ENCODE peak calls at places on chromosomes 5 and 9, in eight cellular contexts. One of them, this sample, is unnamed.

GRCh38 chr5:57032151-57032551 is 80.2 kb upstream of the MIER3 start:
- DNase-seq in mesothelial cell of epicardium: no peak
- DNase-seq in cardiac fibroblast: no peak
- DNase-seq in H9: no peak
- DNase-seq in osteocyte: peak
- DNase-seq in fibroblast of the aortic adventitia: no peak
- DNase-seq in neural crest cell: no peak
- DNase-seq in OCI-LY7: peak
- DNase-seq in this sample: no peak

GRCh38 chr9:114154597-114155102 is 687 bp upstream of the COL27A1 start:
- DNase-seq in mesothelial cell of epicardium: peak
- DNase-seq in cardiac fibroblast: no peak
- DNase-seq in H9: no peak
- DNase-seq in osteocyte: no peak
- DNase-seq in fibroblast of the aortic adventitia: no peak
- DNase-seq in neural crest cell: no peak
- DNase-seq in OCI-LY7: no peak
- DNase-seq in this sample: no peak

GRCh38 chr5:76422175-76422574 is 19.1 kb downstream of the IQGAP2 start:
- DNase-seq in mesothelial cell of epicardium: no peak
- DNase-seq in cardiac fibroblast: no peak
- DNase-seq in H9: no peak
- DNase-seq in osteocyte: no peak
- DNase-seq in fibroblast of the aortic adventitia: no peak
- DNase-seq in neural crest cell: no peak
- DNase-seq in OCI-LY7: no peak
- DNase-seq in this sample: no peak

GRCh38 chr9:123725389-123725788 is 204.5 kb downstream of the DENND1A start:
- DNase-seq in mesothelial cell of epicardium: no peak
- DNase-seq in cardiac fibroblast: peak
- DNase-seq in H9: peak
- DNase-seq in osteocyte: no peak
- DNase-seq in fibroblast of the aortic adventitia: peak
- DNase-seq in neural crest cell: peak
- DNase-seq in OCI-LY7: no peak
- DNase-seq in this sample: no peak

GRCh38 chr9:96491079-96491879 is 41.3 kb downstream of the HABP4 start:
- DNase-seq in mesothelial cell of epicardium: no peak
- DNase-seq in cardiac fibroblast: no peak
- DNase-seq in H9: no peak
- DNase-seq in osteocyte: no peak
- DNase-seq in fibroblast of the aortic adventitia: peak
- DNase-seq in neural crest cell: no peak
- DNase-seq in OCI-LY7: no peak
- DNase-seq in this sample: no peak

GRCh38 chr9:112127281-112127680 is 47.8 kb downstream of the SUSD1 start:
- DNase-seq in mesothelial cell of epicardium: no peak
- DNase-seq in cardiac fibroblast: no peak
- DNase-seq in H9: no peak
- DNase-seq in osteocyte: no peak
- DNase-seq in fibroblast of the aortic adventitia: no peak
- DNase-seq in neural crest cell: no peak
- DNase-seq in OCI-LY7: no peak
- DNase-seq in this sample: no peak

GRCh38 chr5:159184858-159185381 is 24.4 kb downstream of the RNF145 start:
- DNase-seq in mesothelial cell of epicardium: no peak
- DNase-seq in cardiac fibroblast: peak
- DNase-seq in H9: no peak
- DNase-seq in osteocyte: no peak
- DNase-seq in fibroblast of the aortic adventitia: peak
- DNase-seq in neural crest cell: no peak
- DNase-seq in OCI-LY7: no peak
- DNase-seq in this sample: no peak

GRCh38 chr5:29896651-29897050 is 1296.8 kb upstream of the CDH6 start:
- DNase-seq in mesothelial cell of epicardium: no peak
- DNase-seq in cardiac fibroblast: no peak
- DNase-seq in H9: no peak
- DNase-seq in osteocyte: no peak
- DNase-seq in fibroblast of the aortic adventitia: no peak
- DNase-seq in neural crest cell: no peak
- DNase-seq in OCI-LY7: no peak
- DNase-seq in this sample: no peak

GRCh38 chr9:77417570-77417969 is 230.6 kb downstream of the GNA14 start:
- DNase-seq in mesothelial cell of epicardium: no peak
- DNase-seq in cardiac fibroblast: peak
- DNase-seq in H9: no peak
- DNase-seq in osteocyte: no peak
- DNase-seq in fibroblast of the aortic adventitia: peak
- DNase-seq in neural crest cell: no peak
- DNase-seq in OCI-LY7: no peak
- DNase-seq in this sample: no peak

GRCh38 chr5:148469446-148470062 is 85.8 kb downstream of the FBXO38 start:
- DNase-seq in mesothelial cell of epicardium: no peak
- DNase-seq in cardiac fibroblast: peak
- DNase-seq in H9: no peak
- DNase-seq in osteocyte: no peak
- DNase-seq in fibroblast of the aortic adventitia: peak
- DNase-seq in neural crest cell: no peak
- DNase-seq in OCI-LY7: no peak
- DNase-seq in this sample: no peak

GRCh38 chr5:180180846-180181245 is 28.2 kb downstream of the RASGEF1C start:
- DNase-seq in mesothelial cell of epicardium: no peak
- DNase-seq in cardiac fibroblast: no peak
- DNase-seq in H9: no peak
- DNase-seq in osteocyte: peak
- DNase-seq in fibroblast of the aortic adventitia: no peak
- DNase-seq in neural crest cell: no peak
- DNase-seq in OCI-LY7: no peak
- DNase-seq in this sample: no peak

GRCh38 chr5:93240228-93240834 is 340.7 kb downstream of the NR2F1-AS1 start:
- DNase-seq in mesothelial cell of epicardium: no peak
- DNase-seq in cardiac fibroblast: no peak
- DNase-seq in H9: no peak
- DNase-seq in osteocyte: no peak
- DNase-seq in fibroblast of the aortic adventitia: no peak
- DNase-seq in neural crest cell: no peak
- DNase-seq in OCI-LY7: no peak
- DNase-seq in this sample: peak

DNA sequence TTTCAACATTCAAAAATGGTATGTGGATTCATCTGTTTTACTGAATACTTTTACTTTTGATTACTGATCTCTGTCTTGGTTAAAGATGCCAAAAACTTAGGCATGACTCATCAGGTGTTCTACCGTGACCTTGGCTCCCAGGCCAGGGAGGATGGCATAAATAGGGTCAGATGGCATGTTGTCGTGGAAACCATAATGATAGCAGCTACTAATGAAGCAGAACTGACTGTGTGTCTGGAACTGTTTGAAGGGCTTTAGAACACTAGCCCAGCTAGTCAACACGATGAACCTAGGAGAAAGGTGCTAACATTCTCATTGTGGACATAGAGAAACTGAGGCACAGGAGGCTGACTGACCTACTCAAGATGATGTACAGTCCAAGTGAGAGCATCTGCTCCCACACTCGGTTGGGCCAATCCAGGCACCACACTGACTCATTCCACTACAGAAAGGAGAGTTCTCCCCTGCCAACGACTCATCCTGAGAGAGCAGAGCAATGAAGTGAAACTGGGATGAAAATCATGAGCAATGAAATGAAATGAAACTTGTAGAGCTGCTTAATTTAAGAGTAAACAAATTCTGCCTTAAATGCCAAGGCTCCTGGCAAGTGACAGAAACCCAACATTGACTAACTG is 116.0 kb downstream of the TENT4A start:
- DNase-seq in mesothelial cell of epicardium: no peak
- DNase-seq in cardiac fibroblast: no peak
- DNase-seq in H9: no peak
- DNase-seq in osteocyte: peak
- DNase-seq in fibroblast of the aortic adventitia: no peak
- DNase-seq in neural crest cell: no peak
- DNase-seq in OCI-LY7: no peak
- DNase-seq in this sample: peak
- TF ChIP-seq CTCF in mesothelial cell of epicardium: no peak
- TF ChIP-seq CTCF in cardiac fibroblast: no peak
- TF ChIP-seq CTCF in H9: no peak
- TF ChIP-seq CTCF in osteocyte: no peak
- TF ChIP-seq CTCF in fibroblast of the aortic adventitia: no peak
- TF ChIP-seq CTCF in neural crest cell: no peak
- TF ChIP-seq CTCF in OCI-LY7: no peak
- TF ChIP-seq CTCF in this sample: no peak

GRCh38 chr5:140796718-140797095 is 2.1 kb downstream of the PCDHA2 start:
- DNase-seq in mesothelial cell of epicardium: no peak
- DNase-seq in cardiac fibroblast: no peak
- DNase-seq in H9: no peak
- DNase-seq in osteocyte: no peak
- DNase-seq in fibroblast of the aortic adventitia: no peak
- DNase-seq in neural crest cell: no peak
- DNase-seq in OCI-LY7: no peak
- DNase-seq in this sample: no peak

GRCh38 chr5:140791111-140791510 is 3.5 kb upstream of the PCDHA2 start:
- DNase-seq in mesothelial cell of epicardium: no peak
- DNase-seq in cardiac fibroblast: no peak
- DNase-seq in H9: no peak
- DNase-seq in osteocyte: no peak
- DNase-seq in fibroblast of the aortic adventitia: no peak
- DNase-seq in neural crest cell: no peak
- DNase-seq in OCI-LY7: no peak
- DNase-seq in this sample: no peak

GRCh38 chr5:140795259-140795641 is 598 bp downstream of the PCDHA2 start:
- DNase-seq in mesothelial cell of epicardium: no peak
- DNase-seq in cardiac fibroblast: no peak
- DNase-seq in H9: peak
- DNase-seq in osteocyte: no peak
- DNase-seq in fibroblast of the aortic adventitia: no peak
- DNase-seq in neural crest cell: no peak
- DNase-seq in OCI-LY7: no peak
- DNase-seq in this sample: no peak

DNA sequence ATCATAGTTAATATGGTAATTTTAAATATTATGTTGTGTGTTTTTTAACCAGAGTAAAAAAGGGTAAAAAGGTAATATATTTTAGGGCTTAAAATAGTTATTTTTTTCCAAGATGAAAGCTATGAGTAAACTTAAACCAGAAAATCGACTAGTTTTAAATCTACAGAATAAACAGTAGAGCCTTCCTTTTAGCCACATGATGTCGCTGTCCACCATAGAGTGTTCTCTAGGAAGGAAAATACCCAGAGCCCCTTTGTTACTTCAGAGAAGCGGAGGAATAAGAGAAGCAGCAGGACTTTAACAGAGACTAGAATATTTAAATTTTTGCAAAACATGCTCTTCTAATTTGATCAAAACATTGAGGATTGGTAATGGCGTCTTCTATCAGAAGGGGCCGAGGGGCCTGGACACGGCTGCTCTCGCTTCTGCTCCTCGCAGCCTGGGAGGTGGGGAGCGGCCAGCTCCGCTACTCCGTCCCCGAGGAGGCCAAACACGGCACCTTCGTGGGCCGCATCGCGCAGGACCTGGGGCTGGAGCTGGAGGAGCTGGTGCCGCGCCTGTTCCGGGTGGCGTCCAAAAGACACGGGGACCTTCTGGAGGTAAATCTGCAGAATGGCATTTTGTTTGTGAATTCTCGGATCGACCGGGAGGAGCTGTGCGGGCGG is at the start of gene PCDHA2:
- DNase-seq in mesothelial cell of epicardium: no peak
- DNase-seq in cardiac fibroblast: no peak
- DNase-seq in H9: no peak
- DNase-seq in osteocyte: no peak
- DNase-seq in fibroblast of the aortic adventitia: no peak
- DNase-seq in neural crest cell: no peak
- DNase-seq in OCI-LY7: no peak
- DNase-seq in this sample: no peak
- TF ChIP-seq CTCF in mesothelial cell of epicardium: no peak
- TF ChIP-seq CTCF in cardiac fibroblast: no peak
- TF ChIP-seq CTCF in H9: peak
- TF ChIP-seq CTCF in osteocyte: peak
- TF ChIP-seq CTCF in fibroblast of the aortic adventitia: no peak
- TF ChIP-seq CTCF in neural crest cell: peak
- TF ChIP-seq CTCF in OCI-LY7: peak
- TF ChIP-seq CTCF in this sample: no peak

GRCh38 chr5:78793907-78794687 is 145.5 kb upstream of the LHFPL2 start:
- DNase-seq in mesothelial cell of epicardium: no peak
- DNase-seq in cardiac fibroblast: no peak
- DNase-seq in H9: no peak
- DNase-seq in osteocyte: no peak
- DNase-seq in fibroblast of the aortic adventitia: no peak
- DNase-seq in neural crest cell: no peak
- DNase-seq in OCI-LY7: no peak
- DNase-seq in this sample: no peak

GRCh38 chr5:78791416-78792100 is 143.0 kb upstream of the LHFPL2 start:
- DNase-seq in mesothelial cell of epicardium: no peak
- DNase-seq in cardiac fibroblast: no peak
- DNase-seq in H9: no peak
- DNase-seq in osteocyte: no peak
- DNase-seq in fibroblast of the aortic adventitia: no peak
- DNase-seq in neural crest cell: no peak
- DNase-seq in OCI-LY7: no peak
- DNase-seq in this sample: no peak

GRCh38 chr5:78792342-78793055 is 143.9 kb upstream of the LHFPL2 start:
- DNase-seq in mesothelial cell of epicardium: no peak
- DNase-seq in cardiac fibroblast: no peak
- DNase-seq in H9: no peak
- DNase-seq in osteocyte: no peak
- DNase-seq in fibroblast of the aortic adventitia: no peak
- DNase-seq in neural crest cell: no peak
- DNase-seq in OCI-LY7: peak
- DNase-seq in this sample: peak

GRCh38 chr5:78795757-78796156 is 147.2 kb upstream of the LHFPL2 start:
- DNase-seq in mesothelial cell of epicardium: no peak
- DNase-seq in cardiac fibroblast: no peak
- DNase-seq in H9: no peak
- DNase-seq in osteocyte: no peak
- DNase-seq in fibroblast of the aortic adventitia: peak
- DNase-seq in neural crest cell: no peak
- DNase-seq in OCI-LY7: no peak
- DNase-seq in this sample: peak

DNA sequence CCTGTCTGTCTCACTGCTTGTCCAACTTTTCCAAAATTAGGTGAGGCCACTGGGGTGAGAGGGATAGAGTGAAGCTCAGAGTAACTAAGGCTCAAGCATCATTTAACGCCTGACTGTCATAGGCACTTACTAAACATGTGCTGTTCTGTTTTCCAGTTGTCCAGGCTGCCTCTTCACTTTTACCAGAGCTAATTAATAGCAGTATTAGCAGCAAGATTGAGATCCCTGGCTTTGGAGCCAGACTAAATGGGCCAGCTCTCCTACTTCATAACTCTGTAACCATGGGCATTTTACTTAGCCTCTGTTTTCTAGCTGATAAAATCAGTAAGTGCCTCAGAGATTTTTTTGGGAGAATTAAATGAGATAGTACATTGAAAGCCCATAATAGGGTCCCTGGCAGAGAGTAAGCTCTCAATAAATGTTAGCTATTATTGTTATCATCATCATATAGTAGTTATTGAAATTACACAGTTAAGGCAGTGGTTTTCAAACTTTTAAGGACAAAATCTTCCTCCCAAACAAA is 146.2 kb upstream of the LHFPL2 start:
- DNase-seq in mesothelial cell of epicardium: no peak
- DNase-seq in cardiac fibroblast: no peak
- DNase-seq in H9: no peak
- DNase-seq in osteocyte: no peak
- DNase-seq in fibroblast of the aortic adventitia: no peak
- DNase-seq in neural crest cell: no peak
- DNase-seq in OCI-LY7: no peak
- DNase-seq in this sample: no peak
- TF ChIP-seq CTCF in mesothelial cell of epicardium: no peak
- TF ChIP-seq CTCF in cardiac fibroblast: no peak
- TF ChIP-seq CTCF in H9: no peak
- TF ChIP-seq CTCF in osteocyte: no peak
- TF ChIP-seq CTCF in fibroblast of the aortic adventitia: no peak
- TF ChIP-seq CTCF in neural crest cell: no peak
- TF ChIP-seq CTCF in OCI-LY7: no peak
- TF ChIP-seq CTCF in this sample: no peak

GRCh38 chr9:136613824-136614371 is 48.8 kb upstream of the EGFL7 start:
- DNase-seq in mesothelial cell of epicardium: no peak
- DNase-seq in cardiac fibroblast: no peak
- DNase-seq in H9: no peak
- DNase-seq in osteocyte: no peak
- DNase-seq in fibroblast of the aortic adventitia: no peak
- DNase-seq in neural crest cell: no peak
- DNase-seq in OCI-LY7: no peak
- DNase-seq in this sample: no peak
- TF ChIP-seq CTCF in mesothelial cell of epicardium: no peak
- TF ChIP-seq CTCF in cardiac fibroblast: no peak
- TF ChIP-seq CTCF in H9: no peak
- TF ChIP-seq CTCF in osteocyte: no peak
- TF ChIP-seq CTCF in fibroblast of the aortic adventitia: no peak
- TF ChIP-seq CTCF in neural crest cell: no peak
- TF ChIP-seq CTCF in OCI-LY7: no peak
- TF ChIP-seq CTCF in this sample: no peak

This sample was measured in GM20000.